ENCODE peak calls at places on chromosome X, in eight cellular contexts. V is upper lobe of right lung; R is A673; S is transverse colon; P is uterus; A is EL; M is pancreas; B is stimulated activated CD8-positive, alpha-beta memory T cell treated with anti-CD3 and anti-CD28 coated beads, Interleukin-15, amount 100 ng/mL, for 4 hours. K is an unnamed sample.

GRCh38 chrX:38458071-38458470 is 103.3 kb upstream of the TSPAN7 start:
- DNase-seq in V (no peak), R (peak), S (no peak), P (no peak), A (no peak), M (no peak), B (no peak), K (no peak)

GRCh38 chrX:123803331-123803983 is 56.4 kb upstream of the XIAP start:
- DNase-seq in V (no peak), R (peak), S (no peak), P (no peak), A (peak), M (no peak), B (no peak), K (peak)

GRCh38 chrX:23403849-23404248 is 69.2 kb downstream of the PTCHD1 start:
- DNase-seq in V (no peak), R (peak), S (no peak), P (no peak), A (peak), M (no peak), B (no peak), K (no peak)

GRCh38 chrX:132730266-132730665 is 228.2 kb downstream of the HS6ST2 start:
- DNase-seq in V (no peak), R (no peak), S (no peak), P (no peak), A (no peak), M (no peak), B (no peak), K (no peak)

GRCh38 chrX:23659339-23659738 is 8.0 kb upstream of the PRDX4 start:
- DNase-seq in V (no peak), R (no peak), S (no peak), P (no peak), A (no peak), M (no peak), B (no peak), K (no peak)

GRCh38 chrX:31371956-31372355 is 300.1 kb upstream of the FTHL17 start:
- DNase-seq in V (no peak), R (no peak), S (no peak), P (no peak), A (no peak), M (no peak), B (no peak), K (no peak)

GRCh38 chrX:39953879-39954278 is 143.9 kb downstream of the BCOR start:
- DNase-seq in V (peak), R (no peak), S (peak), P (no peak), A (no peak), M (peak), B (no peak), K (peak)

GRCh38 chrX:17024896-17025295 is 78.4 kb downstream of the REPS2 start:
- DNase-seq in V (no peak), R (no peak), S (peak), P (no peak), A (no peak), M (no peak), B (no peak), K (no peak)

GRCh38 chrX:18725316-18725943 is 18.0 kb downstream of the PPEF1 start:
- DNase-seq in V (no peak), R (no peak), S (no peak), P (no peak), A (no peak), M (no peak), B (no peak), K (no peak)

GRCh38 chrX:123818243-123818642 is 41.6 kb upstream of the XIAP start:
- DNase-seq in V (no peak), R (no peak), S (no peak), P (no peak), A (peak), M (no peak), B (no peak), K (peak)

GRCh38 chrX:22116585-22117546 is 84.7 kb downstream of the PHEX start:
- DNase-seq in V (no peak), R (no peak), S (no peak), P (no peak), A (no peak), M (no peak), B (no peak), K (no peak)

GRCh38 chrX:139126493-139126892 is 404.0 kb upstream of the F9 start:
- DNase-seq in V (no peak), R (peak), S (peak), P (no peak), A (no peak), M (no peak), B (no peak), K (no peak)

GRCh38 chrX:108105473-108105872 is 13.9 kb downstream of the ATG4A start:
- DNase-seq in V (no peak), R (no peak), S (no peak), P (no peak), A (no peak), M (no peak), B (no peak), K (no peak)

GRCh38 chrX:47566841-47567240 is 5.8 kb downstream of the ARAF start:
- DNase-seq in V (no peak), R (no peak), S (no peak), P (no peak), A (no peak), M (no peak), B (no peak), K (no peak)

GRCh38 chrX:121256653-121257052 is 209.2 kb downstream of the GLUD2 start:
- DNase-seq in V (no peak), R (no peak), S (no peak), P (no peak), A (peak), M (no peak), B (no peak), K (no peak)

GRCh38 chrX:125378205-125378604 is 58.5 kb downstream of the TEX13C start:
- DNase-seq in V (no peak), R (peak), S (no peak), P (no peak), A (no peak), M (no peak), B (no peak), K (no peak)

GRCh38 chrX:115560978-115561604 is at the start of gene PLS3:
- DNase-seq in V (peak), R (peak), S (peak), P (peak), A (peak), M (peak), B (no peak), K (peak)

GRCh38 chrX:38117485-38117884 is 103.2 kb downstream of the SRPX start:
- DNase-seq in V (no peak), R (peak), S (no peak), P (no peak), A (no peak), M (peak), B (no peak), K (peak)

GRCh38 chrX:19846995-19847790 is 40.2 kb downstream of the SH3KBP1 start:
- DNase-seq in V (no peak), R (no peak), S (no peak), P (peak), A (peak), M (no peak), B (no peak), K (peak)

GRCh38 chrX:71367396-71367795 is 1.2 kb downstream of the TAF1 start:
- DNase-seq in V (no peak), R (no peak), S (no peak), P (no peak), A (peak), M (no peak), B (no peak), K (no peak)

GRCh38 chrX:22577181-22577580 is 304.5 kb downstream of the CBLL2 start:
- DNase-seq in V (no peak), R (no peak), S (no peak), P (no peak), A (peak), M (no peak), B (no peak), K (peak)

GRCh38 chrX:148298737-148299136 is 201.7 kb upstream of the AFF2 start:
- DNase-seq in V (no peak), R (no peak), S (no peak), P (no peak), A (no peak), M (no peak), B (no peak), K (no peak)